ENCODE peak calls at places on chromosomes 16 and 17, in six cellular contexts. E is activated effector memory CD4-positive, alpha-beta T cell treated with Interleukin-2 at 50 U/mL for 16 hours; Y is HCT116; R is HEK293T; N is IMR-90; O is GM13977. U is an unnamed sample.

GRCh38 chr16:23676924-23677480 is 1.7 kb upstream of the PLK1 start:
- DNase-seq in E (no peak), Y (no peak), R (no peak), N (no peak), O (no peak), U (no peak)

GRCh38 chr16:30875881-30876791 is 17.7 kb downstream of the BCL7C start:
- DNase-seq in E (peak), Y (no peak), R (no peak), N (peak), O (peak), U (peak)

GRCh38 chr17:45410144-45411091 is 22.3 kb downstream of the ARHGAP27 start:
- DNase-seq in E (peak), Y (no peak), R (no peak), N (no peak), O (peak), U (peak)

GRCh38 chr16:88809676-88810165 is 2.0 kb downstream of the APRT start:
- DNase-seq in E (no peak), Y (no peak), R (no peak), N (no peak), O (no peak), U (peak)

GRCh38 chr16:19366384-19366783 is 51.3 kb upstream of the TMC5 start:
- DNase-seq in E (no peak), Y (no peak), R (no peak), N (no peak), O (no peak), U (no peak)

GRCh38 chr16:1580956-1581355 is 30.9 kb downstream of the IFT140 start:
- DNase-seq in E (no peak), Y (no peak), R (no peak), N (no peak), O (no peak), U (no peak)

GRCh38 chr17:1714488-1714979 is 4.4 kb upstream of the TLCD2 start:
- DNase-seq in E (no peak), Y (peak), R (peak), N (peak), O (no peak), U (no peak)

GRCh38 chr16:293043-293775 is 10.2 kb downstream of the PDIA2 start:
- DNase-seq in E (no peak), Y (no peak), R (no peak), N (no peak), O (no peak), U (no peak)

GRCh38 chr16:17105239-17105721 is 365.5 kb downstream of the XYLT1 start:
- DNase-seq in E (no peak), Y (no peak), R (no peak), N (peak), O (no peak), U (no peak)

GRCh38 chr17:17538417-17539391 is 42.5 kb upstream of the RASD1 start:
- DNase-seq in E (no peak), Y (no peak), R (peak), N (peak), O (no peak), U (no peak)

GRCh38 chr17:15231851-15232516 is 33.1 kb downstream of the PMP22 start:
- DNase-seq in E (no peak), Y (no peak), R (no peak), N (no peak), O (no peak), U (no peak)

GRCh38 chr17:489758-490329 is 137.2 kb upstream of the RPH3AL start:
- DNase-seq in E (peak), Y (no peak), R (peak), N (peak), O (peak), U (peak)

GRCh38 chr17:15180121-15180561 is 85.0 kb downstream of the PMP22 start:
- DNase-seq in E (no peak), Y (no peak), R (no peak), N (no peak), O (no peak), U (no peak)

GRCh38 chr17:76781056-76781982 is 43.4 kb downstream of the MFSD11 start:
- DNase-seq in E (no peak), Y (no peak), R (no peak), N (no peak), O (no peak), U (peak)

GRCh38 chr17:9645858-9646555 is 690 bp downstream of the USP43 start:
- DNase-seq in E (no peak), Y (peak), R (peak), N (no peak), O (peak), U (peak)

GRCh38 chr16:8962393-8963009 is 1.2 kb downstream of the USP7 start:
- DNase-seq in E (peak), Y (no peak), R (no peak), N (no peak), O (peak), U (peak)

GRCh38 chr17:57871155-57871554 is 21.3 kb upstream of the MRPS23 start:
- DNase-seq in E (no peak), Y (no peak), R (no peak), N (no peak), O (no peak), U (no peak)

GRCh38 chr16:359871-360697 is 7.6 kb upstream of the AXIN1 start:
- DNase-seq in E (no peak), Y (no peak), R (no peak), N (no peak), O (no peak), U (no peak)

GRCh38 chr16:4097826-4098240 is 18.4 kb downstream of the ADCY9 start:
- DNase-seq in E (no peak), Y (no peak), R (no peak), N (peak), O (no peak), U (no peak)

GRCh38 chr16:80158766-80159165 is 382.0 kb upstream of the DYNLRB2 start:
- DNase-seq in E (no peak), Y (no peak), R (no peak), N (peak), O (no peak), U (no peak)

GRCh38 chr17:81338301-81339179 is 43.4 kb upstream of the SLC38A10 start:
- DNase-seq in E (no peak), Y (no peak), R (no peak), N (no peak), O (no peak), U (no peak)

GRCh38 chr17:76179496-76180467 is 38.7 kb upstream of the FOXJ1 start:
- DNase-seq in E (peak), Y (no peak), R (no peak), N (peak), O (peak), U (peak)

GRCh38 chr17:1137465-1137894 is 42.3 kb downstream of the ABR start:
- DNase-seq in E (no peak), Y (peak), R (peak), N (no peak), O (no peak), U (no peak)

GRCh38 chr16:12420661-12421209 is 383.0 kb downstream of the CPPED1 start:
- DNase-seq in E (no peak), Y (peak), R (no peak), N (no peak), O (no peak), U (no peak)

GRCh38 chr17:77356109-77356689 is 215.4 kb downstream of the SEC14L1 start:
- DNase-seq in E (no peak), Y (peak), R (no peak), N (no peak), O (peak), U (no peak)

GRCh38 chr17:72502111-72502939 is 381.5 kb downstream of the SOX9 start:
- DNase-seq in E (no peak), Y (no peak), R (no peak), N (peak), O (no peak), U (no peak)

GRCh38 chr17:30472238-30472890 is 4.8 kb upstream of the GOSR1 start:
- DNase-seq in E (no peak), Y (no peak), R (no peak), N (no peak), O (no peak), U (no peak)

GRCh38 chr16:1794221-1794871 is 841 bp upstream of the IGFALS start:
- DNase-seq in E (no peak), Y (no peak), R (no peak), N (no peak), O (no peak), U (no peak)

GRCh38 chr16:84687715-84688114 is 12.1 kb upstream of the USP10 start:
- DNase-seq in E (no peak), Y (no peak), R (no peak), N (peak), O (peak), U (peak)

GRCh38 chr17:78214016-78214705 is at the start of gene BIRC5:
- DNase-seq in E (peak), Y (peak), R (peak), N (peak), O (peak), U (peak)

GRCh38 chr16:53781023-53781605 is 77.2 kb downstream of the FTO start:
- DNase-seq in E (no peak), Y (no peak), R (no peak), N (peak), O (no peak), U (no peak)

GRCh38 chr17:82583720-82584234 is 64.2 kb downstream of the FOXK2 start:
- DNase-seq in E (no peak), Y (no peak), R (no peak), N (no peak), O (no peak), U (no peak)

GRCh38 chr16:50466170-50466569 is 82.0 kb upstream of the NKD1 start:
- DNase-seq in E (no peak), Y (no peak), R (no peak), N (no peak), O (no peak), U (no peak)

GRCh38 chr17:3911271-3912053 is 4.8 kb downstream of the P2RX1 start:
- DNase-seq in E (peak), Y (no peak), R (no peak), N (no peak), O (peak), U (peak)

GRCh38 chr17:2547176-2547575 is 35.5 kb upstream of the METTL16 start:
- DNase-seq in E (no peak), Y (no peak), R (no peak), N (peak), O (no peak), U (no peak)

GRCh38 chr17:56866076-56866475 is 32.1 kb downstream of the DGKE start:
- DNase-seq in E (no peak), Y (no peak), R (no peak), N (no peak), O (no peak), U (no peak)

GRCh38 chr16:15601212-15601879 is 41.6 kb downstream of the MARF1 start:
- DNase-seq in E (no peak), Y (no peak), R (no peak), N (no peak), O (no peak), U (no peak)

GRCh38 chr17:42879596-42879985 is 21.0 kb upstream of the G6PC1 start:
- DNase-seq in E (no peak), Y (no peak), R (no peak), N (peak), O (no peak), U (no peak)

GRCh38 chr17:72901098-72901497 is 191.4 kb downstream of the SLC39A11 start:
- DNase-seq in E (no peak), Y (no peak), R (no peak), N (no peak), O (no peak), U (no peak)